ENCODE peak calls at places on chromosomes 4 and X, in six cellular contexts. O is esophagus squamous epithelium, N is upper lobe of right lung, T is prostate gland, A is tibial nerve, F is colonic mucosa. D is an unnamed sample. For H3K27me3 and H3K4me1, the result is how much of the 10 kb centered on the place peaks cover.

GRCh38 chrX:107628662-107629532 is 587 bp downstream of the PRPS1 start:
- DNase-seq in O (no peak), N (peak), T (peak), A (peak), F (peak), D (no peak)

GRCh38 chrX:134236690-134237362 is at the start of gene CCDC160:
- DNase-seq in O (no peak), N (peak), T (peak), A (peak), F (peak), D (peak)

GRCh38 chr4:88623097-88623496 is 30.8 kb downstream of the HERC3 start:
- DNase-seq in O (no peak), N (no peak), T (no peak), A (no peak), F (no peak), D (no peak)

GRCh38 chr4:792729-793108 is 33.2 kb downstream of the CPLX1 start:
- DNase-seq in O (no peak), N (no peak), T (no peak), A (no peak), F (no peak), D (peak)

GRCh38 chrX:111102636-111103035 is 6.6 kb downstream of the PAK3 start:
- DNase-seq in O (no peak), N (no peak), T (no peak), A (no peak), F (no peak), D (no peak)

GRCh38 chr4:2436301-2436700 is 17.5 kb downstream of the CFAP99 start:
- DNase-seq in O (no peak), N (no peak), T (no peak), A (no peak), F (no peak), D (peak)

GRCh38 chr4:183437452-183437851 is 7.0 kb upstream of the CDKN2AIP start:
- DNase-seq in O (no peak), N (no peak), T (no peak), A (no peak), F (peak), D (no peak)

GRCh38 chrX:65679071-65679540 is 11.7 kb downstream of the MSN start:
- DNase-seq in O (no peak), N (no peak), T (no peak), A (no peak), F (no peak), D (no peak)

GRCh38 chrX:100662791-100663190 is 18.8 kb downstream of the SRPX2 start:
- DNase-seq in O (no peak), N (no peak), T (no peak), A (no peak), F (no peak), D (no peak)

GRCh38 chr4:183639291-183639690 is 19.7 kb downstream of the RWDD4 start:
- DNase-seq in O (no peak), N (no peak), T (no peak), A (no peak), F (no peak), D (no peak)

GRCh38 chr4:165537028-165537648 is 158.3 kb downstream of the CPE start:
- DNase-seq in O (no peak), N (no peak), T (peak), A (peak), F (no peak), D (no peak)

GRCh38 chr4:123640271-123640670 is 243.7 kb downstream of the SPRY1 start:
- DNase-seq in O (no peak), N (no peak), T (no peak), A (no peak), F (no peak), D (no peak)

GRCh38 chr4:114178392-114178791 is 198.9 kb upstream of the ARSJ start:
- DNase-seq in O (no peak), N (no peak), T (no peak), A (no peak), F (no peak), D (no peak)

GRCh38 chr4:53459548-53459947 is 82.1 kb downstream of the FIP1L1 start:
- DNase-seq in O (no peak), N (no peak), T (no peak), A (no peak), F (no peak), D (no peak)

GRCh38 chrX:104854188-104854587 is 288.2 kb downstream of the IL1RAPL2 start:
- DNase-seq in O (no peak), N (no peak), T (no peak), A (no peak), F (no peak), D (no peak)

GRCh38 chr4:158816953-158817352 is 48.1 kb downstream of the FNIP2 start:
- DNase-seq in O (no peak), N (no peak), T (no peak), A (no peak), F (no peak), D (no peak)

GRCh38 chrX:100946521-100946920 is 17.8 kb upstream of the XKRX start:
- DNase-seq in O (no peak), N (no peak), T (no peak), A (no peak), F (no peak), D (no peak)

DNA sequence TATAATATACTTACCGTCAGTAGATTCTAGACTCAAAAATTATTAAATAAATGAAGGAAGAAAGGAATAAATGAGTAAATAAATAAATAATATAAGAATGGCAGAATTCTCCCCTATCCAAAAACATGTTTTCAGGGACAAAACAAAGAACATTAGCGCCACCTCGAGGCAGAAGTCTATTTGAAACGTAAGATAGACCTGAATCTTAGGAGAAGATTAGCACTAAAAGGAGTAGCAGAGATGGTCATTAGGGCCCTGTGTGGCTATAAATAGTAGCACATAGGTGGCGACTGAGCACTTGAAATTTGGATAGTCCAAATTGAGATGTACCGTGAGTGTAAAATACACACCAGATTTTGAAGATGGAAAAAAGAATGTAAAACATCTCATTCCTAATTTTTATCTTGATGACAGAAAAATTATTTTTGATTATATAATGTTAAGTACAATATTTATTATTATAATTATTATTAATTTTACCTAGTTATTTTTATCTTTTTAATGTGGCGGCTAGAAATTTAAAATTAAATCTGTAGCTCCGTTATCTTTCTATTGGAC is 24.3 kb upstream of the SRD5A3 start:
- DNase-seq in O (no peak), N (no peak), T (peak), A (peak), F (peak), D (no peak)
- TF ChIP-seq CTCF in O (no peak), N (peak), T (peak), A (peak), F (peak), D (peak)

DNA sequence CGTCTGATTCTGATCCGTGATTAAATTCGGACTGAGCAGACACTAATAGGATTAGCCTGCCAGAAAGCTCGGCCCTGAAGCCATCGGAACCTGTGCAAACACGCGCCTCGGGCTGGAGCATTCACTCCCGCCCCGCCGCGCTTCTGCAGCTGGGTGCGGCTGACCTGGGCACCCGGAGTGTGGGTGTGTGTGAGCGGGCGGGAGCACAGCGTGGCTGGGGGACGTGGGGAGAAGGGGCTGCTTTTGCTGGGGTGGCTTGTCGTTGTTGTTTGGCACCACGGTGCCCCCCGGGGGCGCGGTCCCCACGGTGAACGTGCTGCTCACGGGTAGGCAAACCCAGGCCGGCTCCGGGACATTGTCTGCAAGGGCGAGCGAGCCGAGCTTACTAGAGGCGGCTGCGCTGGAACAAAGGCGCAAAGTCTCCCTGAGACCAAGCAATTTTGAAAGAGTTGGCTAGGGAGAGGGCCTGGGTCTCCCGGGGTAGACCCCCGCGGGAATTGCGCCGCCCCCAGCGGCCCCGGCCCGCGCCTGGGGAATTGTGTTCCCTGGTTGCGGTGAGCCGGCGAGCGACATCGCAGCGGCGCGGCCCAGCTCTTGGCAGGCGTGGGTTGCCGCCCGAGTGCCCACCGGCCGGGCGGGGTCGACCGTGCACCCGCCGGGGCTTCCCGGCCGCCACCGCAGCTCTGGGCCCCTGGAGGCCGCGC is 1.4 kb downstream of the MAMLD1 start:
- DNase-seq in O (no peak), N (peak), T (no peak), A (peak), F (peak), D (no peak)
- H3K27me3 ChIP-seq in O (under half), N (under half), T (under half), A (under half), F (under half), D (under half)

GRCh38 chr4:138186264-138186663 is 55.9 kb downstream of the SLC7A11 start:
- DNase-seq in O (no peak), N (no peak), T (no peak), A (no peak), F (no peak), D (no peak)
- H3K4me1 ChIP-seq in O (under half), N (under half), T (under half), A (under half), F (under half), D (under half)

DNA sequence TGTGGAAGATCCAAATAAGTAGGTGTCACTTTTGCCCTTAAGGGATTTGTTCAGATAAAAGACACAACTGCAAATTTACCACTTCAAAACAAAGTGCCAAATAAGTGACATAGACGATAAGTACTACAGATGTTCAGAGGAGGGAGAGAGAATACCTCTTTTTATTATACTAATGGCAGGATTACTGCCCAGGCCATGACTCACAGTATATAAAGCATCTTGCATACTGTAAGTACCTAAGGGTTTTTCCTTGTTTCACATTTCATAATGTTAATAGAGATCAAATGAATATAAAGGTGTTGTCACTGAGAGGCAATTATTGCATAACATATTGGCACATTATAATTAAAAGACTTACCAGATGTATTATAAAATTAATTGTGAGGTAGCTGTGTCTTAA is 46.4 kb downstream of the PTPN13 start:
- DNase-seq in O (no peak), N (no peak), T (no peak), A (no peak), F (no peak), D (no peak)
- TF ChIP-seq CTCF in O (no peak), N (no peak), T (no peak), A (no peak), F (no peak), D (no peak)

D was measured in left lung.